ENCODE peak calls at places on chromosomes 6 and 20, in nine cellular contexts. V is choroid plexus epithelial cell, H is HFFc6, R is EL, Z is foreskin fibroblast, L is right lobe of liver, K is fibroblast of pulmonary artery, P is NAMALWA, O is H54. G is an unnamed sample.
A peak's percentile ranks its signal among the peaks of the same experiment; 100 is the strongest.

GRCh38 chr6:39927159-39927558 is 7.1 kb downstream of the MOCS1 start:
- DNase-seq in K (peak; percentile 37), O (peak; percentile 70), Z (peak; percentile 26), H (peak; percentile 5), P (no peak), V (peak; percentile 63), R (peak; percentile 62), L (no peak), G (no peak)

GRCh38 chr6:134049176-134049575 is 3.2 kb downstream of the SLC2A12 start:
- DNase-seq in H (no peak), O (no peak), K (no peak), L (no peak), R (no peak), P (no peak), V (no peak), Z (no peak), G (no peak)

GRCh38 chr20:62234346-62234745 is 4.0 kb upstream of the OSBPL2 start:
- DNase-seq in V (no peak), Z (no peak), K (no peak), O (no peak), H (no peak), R (no peak), L (no peak), P (no peak), G (no peak)

GRCh38 chr6:42555477-42556457 is 8.1 kb upstream of the UBR2 start:
- DNase-seq in P (peak; percentile 81), K (peak; percentile 20), R (peak; percentile 23), O (no peak), V (peak; percentile 31), Z (no peak), L (no peak), H (no peak), G (no peak)

GRCh38 chr20:31566332-31566657 is 38.8 kb upstream of the ID1 start:
- DNase-seq in Z (no peak), O (no peak), K (no peak), H (no peak), P (no peak), V (no peak), L (no peak), R (no peak), G (no peak)

GRCh38 chr6:125363360-125364121 is 61.8 kb upstream of the HDDC2 start:
- DNase-seq in V (peak; percentile 83), P (no peak), L (peak; percentile 43), Z (no peak), K (peak; percentile 87), R (peak; percentile 36), H (no peak), O (no peak), G (peak; percentile 79)

GRCh38 chr6:35081426-35081851 is 59.7 kb downstream of the TCP11 start:
- DNase-seq in P (no peak), L (peak; percentile 17), O (no peak), Z (no peak), H (no peak), R (no peak), V (peak; percentile 80), K (no peak), G (no peak)

GRCh38 chr6:91704531-91704930 is 1117.7 kb upstream of the MAP3K7 start:
- DNase-seq in R (peak; percentile 25), L (no peak), V (peak; percentile 45), K (peak; percentile 1), Z (peak; percentile 3), P (no peak), H (peak; percentile 11), O (no peak), G (no peak)

GRCh38 chr6:61679625-61680024 is 606.4 kb downstream of the KHDRBS2 start:
- DNase-seq in V (no peak), R (no peak), Z (no peak), H (no peak), P (no peak), L (no peak), O (no peak), K (no peak), G (no peak)

GRCh38 chr6:7813704-7814103 is 87.8 kb downstream of the BMP6 start:
- DNase-seq in Z (no peak), V (no peak), H (no peak), O (no peak), R (no peak), P (no peak), K (no peak), L (no peak), G (no peak)

GRCh38 chr6:130851026-130851425 is 23.8 kb downstream of the SMLR1 start:
- DNase-seq in L (no peak), K (no peak), O (no peak), V (no peak), Z (peak; percentile 3), P (no peak), R (no peak), H (no peak), G (no peak)

GRCh38 chr6:159168536-159169192 is 536 bp upstream of the FNDC1 start:
- DNase-seq in P (no peak), H (no peak), L (peak; percentile 69), O (no peak), V (no peak), R (peak; percentile 57), K (peak; percentile 50), Z (peak; percentile 44), G (peak; percentile 68)

GRCh38 chr6:44664716-44665115 is 277.2 kb downstream of the CDC5L start:
- DNase-seq in P (no peak), O (no peak), H (no peak), K (no peak), L (no peak), Z (no peak), R (peak; percentile 61), V (peak; percentile 62), G (no peak)

GRCh38 chr6:143734641-143735063 is 56.9 kb downstream of the PHACTR2 start:
- DNase-seq in K (no peak), P (no peak), L (no peak), V (peak; percentile 12), O (no peak), H (no peak), Z (no peak), R (no peak), G (no peak)

GRCh38 chr6:36954262-36954931 is at the start of gene PI16:
- DNase-seq in O (no peak), H (no peak), K (no peak), R (no peak), L (no peak), V (no peak), Z (no peak), P (no peak), G (peak; percentile 54)

GRCh38 chr20:39081255-39081654 is 119.1 kb downstream of the DHX35 start:
- DNase-seq in V (peak; percentile 89), R (peak; percentile 73), O (peak; percentile 65), K (peak; percentile 85), P (peak; percentile 86), L (peak; percentile 73), H (peak; percentile 70), Z (peak; percentile 66), G (peak; percentile 89)

GRCh38 chr20:53763707-53764415 is 170.2 kb upstream of the ZNF217 start:
- DNase-seq in P (no peak), L (peak; percentile 29), H (peak; percentile 19), R (no peak), Z (no peak), K (peak; percentile 60), V (peak; percentile 64), O (no peak), G (no peak)

GRCh38 chr20:956330-956951 is 40.3 kb upstream of the ANGPT4 start:
- DNase-seq in R (peak; percentile 56), P (peak; percentile 86), Z (peak; percentile 36), H (peak; percentile 25), K (peak; percentile 65), L (peak; percentile 62), V (peak; percentile 71), O (peak; percentile 73), G (peak; percentile 80)

G was measured in sciatic nerve.